ENCODE peak calls at places on chromosomes 13 and 19, in nine cellular contexts. O is left ventricle myocardium inferior; Y is heart left ventricle; T is CD4-positive, alpha-beta T cell; K is GM23338; H is A549; Z is endothelial cell; G is AG04450; V is HL-60. C is an unnamed sample.
A peak's percentile ranks its signal among the peaks of the same experiment; 100 is the strongest.

GRCh38 chr19:39997595-39998216 is 846 bp downstream of the ZNF546 start:
- DNase-seq in O (no peak), T (no peak), V (no peak), K (no peak), Z (no peak), H (no peak), G (no peak), Y (no peak), C (no peak)

GRCh38 chr19:2309734-2310362 is 1.9 kb upstream of the LINGO3 start:
- DNase-seq in O (no peak), Y (no peak), T (no peak), K (no peak), H (peak; percentile 35), G (no peak), V (no peak), Z (no peak), C (no peak)

GRCh38 chr13:36518707-36519106 is 86.4 kb downstream of the CCNA1 start:
- DNase-seq in V (no peak), G (no peak), O (no peak), Y (no peak), K (no peak), H (no peak), T (no peak), Z (no peak), C (no peak)

GRCh38 chr13:96003304-96003703 is 49.9 kb downstream of the UGGT2 start:
- DNase-seq in K (peak; percentile 53), Z (no peak), H (peak; percentile 17), V (no peak), T (no peak), Y (no peak), G (no peak), O (no peak), C (no peak)

GRCh38 chr19:48461982-48462655 is 6.7 kb downstream of the KCNJ14 start:
- DNase-seq in O (no peak), H (peak; percentile 72), K (peak; percentile 94), T (no peak), V (no peak), G (no peak), Z (no peak), Y (no peak), C (no peak)

GRCh38 chr13:79227418-79227817 is 178.6 kb downstream of the RBM26 start:
- DNase-seq in Z (no peak), G (no peak), Y (no peak), H (no peak), V (no peak), K (no peak), T (no peak), O (no peak), C (no peak)

GRCh38 chr13:30307194-30307965 is at the start of gene KATNAL1:
- DNase-seq in V (peak; percentile 78), T (peak; percentile 43), K (peak; percentile 83), Y (peak; percentile 87), G (no peak), H (peak; percentile 72), Z (peak; percentile 62), O (peak; percentile 85), C (peak; percentile 70)

GRCh38 chr19:3440082-3440481 is 40.2 kb downstream of the SMIM24 start:
- DNase-seq in Y (no peak), Z (peak; percentile 62), T (peak; percentile 33), K (peak; percentile 91), G (no peak), H (peak; percentile 73), O (peak; percentile 57), V (peak; percentile 71), C (peak; percentile 44)

GRCh38 chr13:94433055-94433947 is 46.2 kb downstream of the DCT start:
- DNase-seq in V (peak; percentile 30), H (no peak), Z (no peak), Y (no peak), G (no peak), T (no peak), K (peak; percentile 62), O (no peak), C (no peak)

GRCh38 chr19:42324655-42325307 is 654 bp upstream of the MEGF8 start:
- DNase-seq in G (no peak), Z (no peak), O (no peak), T (no peak), Y (no peak), K (no peak), H (no peak), V (no peak), C (no peak)

GRCh38 chr19:42327381-42327780 is 1.9 kb downstream of the MEGF8 start:
- DNase-seq in K (no peak), H (no peak), G (no peak), V (no peak), O (no peak), T (no peak), Z (no peak), Y (no peak), C (no peak)

GRCh38 chr19:42326969-42327368 is 1.5 kb downstream of the MEGF8 start:
- DNase-seq in T (no peak), K (no peak), Z (no peak), V (no peak), G (no peak), Y (no peak), H (no peak), O (no peak), C (no peak)

GRCh38 chr19:42325308-42325895 is at the start of gene MEGF8:
- DNase-seq in H (peak; percentile 100), K (peak; percentile 99), G (peak; percentile 98), Z (peak; percentile 94), Y (peak; percentile 98), V (peak; percentile 99), O (peak; percentile 97), T (peak; percentile 97), C (peak; percentile 96)

DNA sequence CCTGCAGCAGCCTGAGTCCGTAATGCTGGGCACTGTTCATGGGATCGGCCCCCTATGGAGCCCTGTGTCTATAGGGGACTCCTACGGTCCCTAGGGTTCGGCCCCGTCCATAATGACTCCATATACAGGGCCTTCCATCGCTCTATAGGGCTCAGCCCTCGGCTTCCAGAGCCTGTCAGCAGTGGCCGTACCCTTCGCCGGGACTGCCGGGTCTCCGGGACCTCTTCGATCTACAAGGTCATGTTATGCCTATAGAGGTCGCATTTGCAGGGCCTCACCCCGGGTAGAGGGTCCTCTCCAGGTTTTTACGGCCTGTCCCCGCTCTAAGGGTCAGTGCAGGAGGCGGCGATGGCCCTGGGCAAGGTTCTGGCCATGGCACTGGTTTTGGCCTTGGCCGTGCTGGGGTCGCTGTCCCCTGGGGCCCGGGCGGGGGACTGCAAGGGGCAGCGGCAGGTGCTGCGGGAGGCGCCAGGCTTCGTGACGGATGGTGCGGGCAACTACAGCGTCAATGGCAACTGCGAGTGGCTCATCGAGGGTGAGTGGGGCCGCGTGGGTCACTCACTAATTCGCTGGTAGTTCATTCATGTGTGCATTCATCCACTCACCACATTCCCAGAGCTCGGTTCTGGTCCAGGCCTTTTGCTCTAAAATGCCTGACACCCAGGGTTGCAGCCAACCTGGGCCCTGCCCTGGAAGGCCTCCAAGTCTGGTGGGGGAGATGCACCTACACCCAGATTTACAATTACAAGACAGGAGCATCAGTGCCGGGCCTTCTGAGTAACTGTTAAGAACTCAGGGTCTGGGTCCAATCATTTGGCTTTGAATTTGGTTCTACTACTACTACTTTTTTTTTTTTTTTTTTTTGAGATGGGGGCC is 699 bp downstream of the MEGF8 start:
- DNase-seq in H (no peak), G (no peak), Y (no peak), V (peak; percentile 26), Z (peak; percentile 39), K (peak; percentile 60), O (peak; percentile 38), T (no peak), C (no peak)
- TF ChIP-seq CTCF in H (peak; percentile 43), G (peak; percentile 3), Y (no peak), V (no peak), Z (no peak), K (no peak), O (no peak), T (peak; percentile 14), C (no peak)

DNA sequence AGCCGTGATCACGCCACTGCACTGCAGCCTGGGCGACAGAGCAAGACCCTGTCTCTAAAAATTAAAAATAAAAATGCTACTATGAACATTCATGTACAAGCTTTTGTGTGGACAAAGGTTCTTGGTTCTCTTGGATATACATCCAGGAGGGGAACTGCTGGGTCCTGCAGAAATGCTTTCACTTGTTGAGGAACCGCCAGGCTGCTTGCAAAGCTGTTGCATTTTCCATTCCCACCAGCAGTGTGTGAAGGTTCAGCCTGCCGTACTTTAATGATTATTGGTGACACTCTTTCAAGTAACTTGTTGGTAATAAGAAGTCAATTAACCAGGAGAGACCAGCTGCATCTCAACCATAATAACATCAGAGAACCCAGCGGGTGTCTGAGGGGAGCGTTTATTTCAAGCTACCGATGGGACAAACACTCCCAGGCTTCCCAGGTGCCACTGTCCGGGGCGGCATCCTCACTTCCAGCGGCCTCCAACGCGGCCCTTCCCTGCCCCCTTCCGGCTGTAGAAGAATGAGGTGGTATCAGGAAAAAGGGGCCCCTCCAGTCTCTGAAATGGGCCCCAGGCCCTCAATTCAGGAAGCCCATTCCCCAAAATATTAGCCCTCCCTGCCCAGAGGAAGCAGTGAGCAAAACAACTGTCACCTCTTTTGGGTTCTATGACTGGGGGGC is 15.2 kb upstream of the PPP1R12C start:
- DNase-seq in T (no peak), H (no peak), O (no peak), Z (no peak), V (no peak), G (no peak), Y (no peak), K (peak; percentile 57), C (no peak)
- TF ChIP-seq CTCF in T (no peak), H (no peak), O (peak; percentile 15), Z (no peak), V (no peak), G (peak; percentile 25), Y (peak; percentile 23), K (peak; percentile 36), C (no peak)

GRCh38 chr13:65966991-65967451 is 1263.1 kb downstream of the PCDH9 start:
- DNase-seq in Z (no peak), T (no peak), G (no peak), H (peak; percentile 66), K (peak; percentile 88), Y (no peak), O (no peak), V (peak; percentile 78), C (no peak)
- TF ChIP-seq CTCF in Z (peak; percentile 46), T (no peak), G (peak; percentile 48), H (peak; percentile 22), K (peak; percentile 77), Y (peak; percentile 30), O (peak; percentile 34), V (peak; percentile 53), C (no peak)

DNA sequence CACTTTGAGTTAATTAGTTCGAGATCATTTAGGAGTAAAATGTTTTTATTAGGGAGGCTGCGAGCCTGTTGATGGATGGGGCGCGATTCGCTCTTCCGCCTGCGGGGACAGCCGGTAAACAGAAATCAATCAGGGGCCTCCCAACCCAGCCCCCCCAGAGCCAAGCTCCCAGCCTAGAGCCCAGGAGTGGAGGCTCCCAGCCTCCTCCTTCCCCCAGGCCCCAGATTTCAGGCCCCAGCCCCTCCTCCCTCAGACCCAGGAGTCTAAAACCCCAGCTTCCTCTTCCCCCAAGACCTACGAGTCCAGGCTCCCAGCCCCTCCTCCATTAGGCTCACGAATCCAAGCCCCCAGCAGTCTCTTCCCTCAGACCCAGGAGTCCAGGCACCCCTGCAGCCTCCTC is 9.7 kb upstream of the ERFL start:
- DNase-seq in T (no peak), Y (no peak), H (no peak), O (no peak), G (no peak), K (peak; percentile 49), Z (no peak), V (peak; percentile 45), C (no peak)
- TF ChIP-seq CTCF in T (no peak), Y (no peak), H (no peak), O (no peak), G (no peak), K (peak; percentile 21), Z (peak; percentile 43), V (no peak), C (no peak)